ENCODE peak calls at places on chromosomes 2 and 18, in eight cellular contexts. T, Q, Y, H, I, Z, R and W are unnamed samples.

GRCh38 chr2:42025151-42025582 is 22.7 kb upstream of the PKDCC start:
- DNase-seq in R (no peak), I (no peak), Z (no peak), Y (no peak), Q (peak), H (no peak), T (no peak), W (no peak)

GRCh38 chr18:3086865-3087264 is 73.9 kb upstream of the LPIN2 start:
- DNase-seq in I (no peak), Q (no peak), R (no peak), T (no peak), H (no peak), Z (no peak), Y (no peak), W (no peak)

GRCh38 chr2:38146302-38146916 is 70.5 kb upstream of the CYP1B1 start:
- DNase-seq in Y (no peak), I (peak), Q (peak), H (no peak), T (no peak), R (no peak), Z (peak), W (no peak)

GRCh38 chr2:235230809-235231601 is 262.8 kb upstream of the AGAP1 start:
- DNase-seq in H (no peak), T (no peak), Y (no peak), Q (peak), Z (no peak), R (no peak), I (no peak), W (no peak)

GRCh38 chr2:134139615-134140014 is 114.3 kb upstream of the MGAT5 start:
- DNase-seq in R (no peak), I (no peak), Z (no peak), H (no peak), Q (no peak), T (no peak), Y (no peak), W (no peak)

GRCh38 chr2:184644685-184645084 is 46.4 kb downstream of the ZNF804A start:
- DNase-seq in H (no peak), I (peak), Z (no peak), Y (no peak), Q (peak), R (no peak), T (no peak), W (no peak)

GRCh38 chr2:226622484-226622883 is 177.1 kb downstream of the IRS1 start:
- DNase-seq in Q (no peak), T (peak), R (no peak), H (no peak), Y (no peak), Z (no peak), I (no peak), W (no peak)

GRCh38 chr2:152594022-152594712 is 123.1 kb downstream of the PRPF40A start:
- DNase-seq in H (peak), T (no peak), Q (no peak), Z (peak), Y (no peak), R (no peak), I (no peak), W (no peak)

GRCh38 chr2:46535360-46535759 is 56.0 kb downstream of the TMEM247 start:
- DNase-seq in H (no peak), I (no peak), Z (no peak), T (no peak), R (no peak), Y (no peak), Q (no peak), W (no peak)

GRCh38 chr18:21264651-21265050 is 22.6 kb downstream of the GREB1L start:
- DNase-seq in Z (no peak), R (no peak), H (no peak), Y (no peak), I (no peak), Q (peak), T (peak), W (no peak)

GRCh38 chr2:134280231-134280630 is 26.4 kb downstream of the MGAT5 start:
- DNase-seq in I (no peak), R (no peak), Q (no peak), Y (no peak), H (no peak), Z (no peak), T (no peak), W (no peak)

GRCh38 chr2:105575626-105576025 is 169.1 kb upstream of the NCK2 start:
- DNase-seq in Z (no peak), T (no peak), H (no peak), I (no peak), R (no peak), Q (no peak), Y (no peak), W (no peak)

GRCh38 chr2:105574796-105575344 is 169.8 kb upstream of the NCK2 start:
- DNase-seq in I (no peak), R (no peak), Q (no peak), H (no peak), Z (no peak), T (no peak), Y (no peak), W (no peak)

GRCh38 chr2:105576050-105576439 is 168.7 kb upstream of the NCK2 start:
- DNase-seq in I (no peak), T (no peak), H (no peak), Q (no peak), Y (no peak), Z (no peak), R (no peak), W (no peak)

GRCh38 chr2:105573490-105573889 is 171.2 kb upstream of the NCK2 start:
- DNase-seq in H (no peak), Z (no peak), Q (no peak), T (no peak), I (no peak), R (no peak), Y (no peak), W (no peak)

GRCh38 chr2:105573910-105574655 is 170.6 kb upstream of the NCK2 start:
- DNase-seq in R (no peak), T (no peak), Z (no peak), Q (no peak), I (no peak), Y (no peak), H (no peak), W (no peak)
- TF ChIP-seq POLR2AphosphoS5 in R (no peak), T (no peak), Z (no peak), Q (no peak), I (no peak), Y (no peak), H (no peak), W (no peak)

DNA sequence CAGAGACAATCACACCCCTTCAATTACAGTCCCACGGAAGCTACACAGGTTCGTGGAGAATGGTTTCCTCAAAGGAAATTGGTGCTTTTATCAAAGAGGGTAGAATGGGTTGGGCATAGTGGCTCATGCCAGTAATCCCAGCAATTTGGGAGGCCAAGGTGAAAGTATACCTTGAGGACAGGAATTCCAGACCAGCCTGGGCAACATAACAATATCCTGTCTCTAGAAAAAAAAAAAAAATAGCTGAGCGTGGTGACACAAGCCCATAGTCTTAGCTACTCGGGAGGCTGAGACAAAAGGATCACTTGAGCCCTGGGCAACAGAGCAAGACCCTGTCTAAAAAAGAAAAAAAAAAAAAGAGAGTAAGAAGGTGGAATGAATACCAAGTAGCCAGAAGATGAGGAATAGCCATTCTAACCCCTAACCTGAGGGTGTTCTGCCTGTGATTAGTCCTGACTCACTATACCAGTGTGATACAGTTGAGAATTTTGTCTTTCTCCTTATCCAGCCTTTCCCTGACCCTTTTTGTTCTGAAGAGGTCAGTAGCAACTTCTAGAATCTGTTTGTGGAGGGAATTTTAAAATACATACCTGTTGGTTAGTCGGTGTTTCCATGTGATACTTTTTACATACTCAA is 283.2 kb downstream of the MREG start:
- DNase-seq in I (no peak), Y (no peak), Q (no peak), R (no peak), H (no peak), T (no peak), Z (no peak), W (no peak)
- TF ChIP-seq POLR2AphosphoS5 in I (no peak), Y (no peak), Q (no peak), R (no peak), H (no peak), T (no peak), Z (no peak), W (no peak)

DNA sequence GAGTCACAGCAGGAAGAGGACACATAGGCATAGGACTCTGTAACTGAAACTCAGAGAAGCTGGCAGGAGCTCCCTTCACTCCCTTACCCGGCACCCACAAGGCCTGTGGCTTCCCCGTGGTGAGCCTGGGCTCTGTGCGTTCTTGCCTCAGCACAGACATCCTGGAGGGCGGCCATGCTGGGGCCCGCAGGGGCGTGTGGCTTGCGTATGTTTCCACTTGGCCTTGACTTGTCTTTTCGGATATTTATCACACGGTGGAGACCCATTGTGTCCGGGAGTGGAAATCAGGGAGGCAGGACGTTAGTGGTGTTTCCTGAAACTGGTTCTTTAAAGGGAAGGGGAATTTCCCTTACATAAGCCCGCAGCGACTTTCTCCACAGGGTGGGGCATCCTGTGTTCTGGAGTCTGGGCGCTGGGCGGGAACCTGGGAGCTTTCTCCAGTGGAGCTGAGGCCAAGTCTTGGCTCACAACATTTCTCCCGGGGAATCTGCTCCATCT is 49.9 kb upstream of the EML6 start:
- DNase-seq in R (no peak), H (no peak), T (no peak), Y (peak), Q (peak), Z (no peak), I (no peak), W (peak)
- TF ChIP-seq POLR2AphosphoS5 in R (no peak), H (no peak), T (no peak), Y (peak), Q (peak), Z (no peak), I (no peak), W (no peak)

GRCh38 chr2:237859533-237860272 is at the start of gene RAMP1:
- DNase-seq in T (no peak), H (no peak), I (no peak), R (peak), Y (no peak), Q (no peak), Z (no peak), W (no peak)
- TF ChIP-seq POLR2AphosphoS5 in T (no peak), H (no peak), I (no peak), R (no peak), Y (no peak), Q (no peak), Z (no peak), W (no peak)

GRCh38 chr2:181805228-181806038 is 86.1 kb upstream of the ITPRID2 start:
- DNase-seq in Q (peak), I (no peak), Z (peak), R (no peak), Y (no peak), H (no peak), T (no peak), W (no peak)

GRCh38 chr2:181807526-181807925 is 84.0 kb upstream of the ITPRID2 start:
- DNase-seq in H (no peak), Y (no peak), Z (no peak), I (no peak), Q (no peak), R (no peak), T (no peak), W (no peak)

GRCh38 chr2:181810823-181811695 is 80.5 kb upstream of the ITPRID2 start:
- DNase-seq in T (peak), Z (peak), H (no peak), Y (peak), Q (peak), I (peak), R (no peak), W (no peak)

DNA sequence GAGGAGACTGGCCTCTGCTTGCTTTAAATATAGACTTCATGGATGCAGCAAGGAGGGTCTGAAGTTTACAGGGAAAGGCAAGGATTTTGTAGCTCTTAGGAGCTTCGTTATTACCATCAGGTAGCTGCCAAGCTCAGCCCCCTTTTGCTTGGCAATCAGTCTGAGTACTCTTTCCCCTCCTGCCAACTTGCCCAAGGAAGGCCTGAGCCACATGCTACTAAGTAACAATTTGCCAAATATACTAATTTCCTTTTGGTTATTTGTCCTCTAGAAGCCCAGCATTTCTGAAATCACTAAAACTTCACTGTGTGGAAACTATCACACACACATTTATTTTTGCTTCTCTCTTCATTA is 85.5 kb upstream of the ITPRID2 start:
- DNase-seq in Z (no peak), Y (no peak), T (no peak), H (no peak), R (no peak), Q (no peak), I (no peak), W (no peak)
- TF ChIP-seq POLR2AphosphoS5 in Z (no peak), Y (no peak), T (no peak), H (no peak), R (no peak), Q (no peak), I (no peak), W (no peak)

DNA sequence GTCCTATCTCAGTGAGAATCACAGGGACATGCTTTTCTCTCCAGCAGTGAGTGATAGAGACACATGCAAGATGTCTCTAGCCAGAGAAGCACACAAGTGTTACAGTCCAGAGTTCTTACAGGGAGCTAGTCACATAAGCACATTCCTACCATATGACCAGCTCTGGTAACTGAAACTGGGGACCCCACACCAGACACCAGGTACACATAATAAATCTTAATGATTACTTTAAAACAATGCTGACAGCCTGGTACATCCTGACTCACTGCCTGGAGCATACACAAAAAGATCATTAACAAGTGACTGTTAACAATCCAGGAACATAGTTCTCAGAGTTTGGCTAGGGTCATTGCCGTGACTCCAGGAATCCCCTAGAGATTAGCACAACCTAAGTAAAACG is 53.6 kb downstream of the GALNT1 start:
- DNase-seq in T (peak), I (no peak), Q (peak), Y (no peak), H (no peak), R (no peak), Z (no peak), W (no peak)
- TF ChIP-seq POLR2AphosphoS5 in T (no peak), I (no peak), Q (no peak), Y (no peak), H (no peak), R (no peak), Z (no peak), W (no peak)